ENCODE peak calls at places on chromosomes 12 and 14, in five cellular contexts. W is colonic mucosa; F is stimulated activated naive CD4-positive, alpha-beta T cell treated with Interleukin-2 at 50 U/mL for 16 hours; D is foreskin melanocyte; C is stimulated activated CD4-positive, alpha-beta T cell treated with anti-CD3 and anti-CD28 coated beads, Interleukin-12 subunit alpha, Interleukin-12 subunit beta, amount 100 ng/mL, for 4 hours. G is an unnamed sample.

GRCh38 chr14:96083667-96084320 is 44.6 kb downstream of the C14orf132 start:
- DNase-seq in C (no peak), F (no peak), D (no peak), W (no peak), G (no peak)

GRCh38 chr12:2578772-2579171 is 216.0 kb upstream of the FKBP4 start:
- DNase-seq in C (no peak), D (no peak), W (no peak), F (no peak), G (no peak)

GRCh38 chr12:111034911-111035577 is 114.7 kb upstream of the MYL2 start:
- DNase-seq in C (no peak), W (no peak), D (no peak), F (no peak), G (peak)

GRCh38 chr12:53791735-53792326 is 40.1 kb upstream of the CISTR start:
- DNase-seq in C (peak), D (no peak), W (no peak), F (peak), G (peak)

GRCh38 chr12:113173081-113173698 is 12.1 kb downstream of the DDX54 start:
- DNase-seq in C (no peak), W (no peak), F (no peak), D (no peak), G (no peak)

GRCh38 chr12:46523863-46524770 is 151.5 kb upstream of the SLC38A2 start:
- DNase-seq in C (no peak), F (peak), D (peak), W (no peak), G (peak)

GRCh38 chr12:22733756-22734155 is 108.8 kb downstream of the ETNK1 start:
- DNase-seq in F (no peak), W (no peak), C (no peak), D (no peak), G (peak)

GRCh38 chr12:70317781-70318180 is 48.3 kb upstream of the KCNMB4 start:
- DNase-seq in F (no peak), D (no peak), C (no peak), W (no peak), G (no peak)

GRCh38 chr12:3431685-3432084 is 59.3 kb upstream of the PRMT8 start:
- DNase-seq in D (no peak), F (no peak), W (peak), C (no peak), G (no peak)

GRCh38 chr14:104693482-104694431 is 4.3 kb downstream of the INF2 start:
- DNase-seq in F (no peak), W (no peak), C (no peak), D (no peak), G (no peak)

GRCh38 chr12:76183459-76184186 is 99.1 kb upstream of the NAP1L1 start:
- DNase-seq in F (peak), C (peak), W (no peak), D (peak), G (peak)

GRCh38 chr12:26271889-26272492 is 76.6 kb downstream of the SSPN start:
- DNase-seq in F (no peak), C (peak), D (no peak), W (peak), G (peak)

GRCh38 chr12:128840862-128841468 is 12.3 kb upstream of the GLT1D1 start:
- DNase-seq in D (no peak), W (no peak), C (no peak), F (no peak), G (no peak)

GRCh38 chr12:79690156-79690605 is 583 bp downstream of the PAWR start:
- DNase-seq in W (no peak), C (no peak), D (peak), F (no peak), G (peak)

GRCh38 chr12:122721057-122721545 is 4.5 kb upstream of the HCAR3 start:
- DNase-seq in C (no peak), D (peak), W (no peak), F (no peak), G (no peak)

GRCh38 chr12:69437073-69437472 is 33.1 kb upstream of the FRS2 start:
- DNase-seq in D (no peak), C (no peak), W (no peak), F (no peak), G (no peak)

GRCh38 chr12:53575502-53576264 is 50.5 kb downstream of the ATF7 start:
- DNase-seq in C (no peak), D (no peak), F (no peak), W (peak), G (peak)

GRCh38 chr12:67989184-67989965 is at the start of gene IFNG-AS1:
- DNase-seq in C (no peak), W (no peak), F (no peak), D (no peak), G (no peak)

GRCh38 chr12:62640910-62641448 is 174.4 kb downstream of the MON2 start:
- DNase-seq in C (peak), D (no peak), F (peak), W (no peak), G (peak)

GRCh38 chr12:129830796-129831195 is 73.0 kb downstream of the TMEM132D start:
- DNase-seq in D (no peak), W (no peak), C (no peak), F (no peak), G (no peak)

GRCh38 chr12:94571556-94571955 is 78.8 kb downstream of the TMCC3 start:
- DNase-seq in W (peak), F (no peak), D (no peak), C (no peak), G (peak)

GRCh38 chr14:101925152-101925551 is 39.2 kb upstream of the DYNC1H1 start:
- DNase-seq in F (no peak), D (no peak), W (no peak), C (no peak), G (no peak)

GRCh38 chr12:93943766-93944165 is 204.6 kb upstream of the PLXNC1 start:
- DNase-seq in C (no peak), D (no peak), W (no peak), F (no peak), G (peak)

GRCh38 chr12:46959484-46959883 is 119.9 kb upstream of the PCED1B start:
- DNase-seq in C (no peak), W (no peak), D (no peak), F (no peak), G (peak)

GRCh38 chr12:116863275-116863767 is 17.9 kb downstream of the HRK start:
- DNase-seq in D (peak), F (no peak), W (peak), C (no peak), G (peak)

GRCh38 chr12:27975222-27976136 is 2.9 kb upstream of the PTHLH start:
- DNase-seq in C (no peak), W (no peak), F (no peak), D (no peak), G (peak)

G was measured in GM23248.